ENCODE peak calls at places on chromosomes 4 and X, in four cellular contexts. J is GM12878, G is HepG2, R is K562. B is an unnamed sample.

GRCh38 chrX:139766545-139766983 is 58.6 kb upstream of the MCF2 start:
- DNase-seq in J (peak), G (no peak), R (no peak), B (no peak)

GRCh38 chr4:183129125-183129524 is 30.1 kb downstream of the WWC2 start:
- DNase-seq in J (no peak), G (no peak), R (no peak), B (no peak)

GRCh38 chr4:140861359-140862181 is 105.4 kb upstream of the TBC1D9 start:
- DNase-seq in J (peak), G (peak), R (peak), B (peak)

GRCh38 chr4:20528508-20528907 is 171.8 kb upstream of the PACRGL start:
- DNase-seq in J (no peak), G (no peak), R (no peak), B (no peak)

GRCh38 chr4:81421346-81422218 is 50.1 kb downstream of the RASGEF1B start:
- DNase-seq in J (peak), G (no peak), R (peak), B (no peak)

GRCh38 chr4:165351359-165352130 is 24.1 kb downstream of the MSMO1 start:
- DNase-seq in J (no peak), G (peak), R (no peak), B (no peak)

GRCh38 chrX:14697453-14697852 is 168.1 kb downstream of the GLRA2 start:
- DNase-seq in J (no peak), G (peak), R (peak), B (peak)

GRCh38 chrX:71107762-71108360 is 1.3 kb upstream of the CXorf65 start:
- DNase-seq in J (no peak), G (no peak), R (peak), B (no peak)

GRCh38 chrX:133005038-133005437 is 46.6 kb upstream of the HS6ST2 start:
- DNase-seq in J (no peak), G (peak), R (peak), B (no peak)

GRCh38 chr4:113747949-113748348 is 13.6 kb downstream of the CAMK2D start:
- DNase-seq in J (no peak), G (peak), R (no peak), B (no peak)

GRCh38 chr4:48275247-48275646 is 5.6 kb upstream of the TEC start:
- DNase-seq in J (peak), G (peak), R (peak), B (no peak)

GRCh38 chr4:4640692-4641091 is 98.8 kb upstream of the STX18 start:
- DNase-seq in J (no peak), G (peak), R (no peak), B (no peak)

GRCh38 chr4:1209821-1210220 is 37.4 kb upstream of the SPON2 start:
- DNase-seq in J (no peak), G (no peak), R (no peak), B (no peak)

GRCh38 chrX:154333837-154334271 is 38.3 kb downstream of the TKTL1 start:
- DNase-seq in J (peak), G (no peak), R (no peak), B (no peak)

GRCh38 chr4:28879178-28879577 is 1841.0 kb upstream of the PCDH7 start:
- DNase-seq in J (no peak), G (no peak), R (no peak), B (no peak)
- TF ChIP-seq HDAC6 in J (no peak), G (no peak), R (no peak), B (no peak)

DNA sequence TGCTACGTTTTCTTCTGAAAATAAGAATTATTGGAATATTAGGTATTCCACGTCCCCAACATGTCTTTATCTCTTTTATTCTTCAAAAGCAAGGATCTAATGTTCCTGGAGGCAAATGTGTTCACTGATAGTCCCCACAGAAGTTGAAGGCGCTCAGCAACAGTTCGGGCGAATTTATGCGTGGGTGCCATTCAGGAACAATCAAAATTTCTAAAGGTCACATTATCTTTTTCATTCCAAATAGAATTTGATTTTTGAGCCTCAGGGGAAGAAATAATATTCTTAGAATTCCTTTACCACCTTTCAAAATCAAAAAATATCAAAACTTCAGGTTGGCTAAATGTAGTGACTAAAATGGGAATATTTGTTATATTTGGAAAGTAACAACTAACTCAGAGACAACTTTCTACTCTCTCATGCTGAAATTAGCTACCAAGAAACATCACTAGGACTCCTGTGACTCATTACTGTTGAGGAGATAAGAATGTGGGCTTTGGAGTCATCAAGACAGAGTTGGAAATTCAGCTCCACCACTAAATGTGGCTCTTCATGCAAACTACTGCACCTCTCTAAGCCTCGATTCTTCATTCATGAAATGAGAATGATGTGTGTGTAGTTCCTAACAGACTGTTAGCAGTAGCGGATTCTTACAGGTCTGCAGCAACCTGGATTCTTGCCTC is 72.3 kb upstream of the KIT start:
- DNase-seq in J (no peak), G (no peak), R (peak), B (no peak)
- TF ChIP-seq HDAC6 in J (no peak), G (no peak), R (no peak), B (no peak)

GRCh38 chr4:155799794-155800123 is 40.9 kb downstream of the GUCY1B1 start:
- DNase-seq in J (no peak), G (no peak), R (no peak), B (no peak)

GRCh38 chr4:155800685-155801343 is 42.0 kb downstream of the GUCY1B1 start:
- DNase-seq in J (no peak), G (no peak), R (no peak), B (no peak)

GRCh38 chr4:155799106-155799793 is 40.4 kb downstream of the GUCY1B1 start:
- DNase-seq in J (no peak), G (no peak), R (no peak), B (no peak)

GRCh38 chr4:155794589-155794988 is 35.8 kb downstream of the GUCY1B1 start:
- DNase-seq in J (no peak), G (peak), R (no peak), B (no peak)

DNA sequence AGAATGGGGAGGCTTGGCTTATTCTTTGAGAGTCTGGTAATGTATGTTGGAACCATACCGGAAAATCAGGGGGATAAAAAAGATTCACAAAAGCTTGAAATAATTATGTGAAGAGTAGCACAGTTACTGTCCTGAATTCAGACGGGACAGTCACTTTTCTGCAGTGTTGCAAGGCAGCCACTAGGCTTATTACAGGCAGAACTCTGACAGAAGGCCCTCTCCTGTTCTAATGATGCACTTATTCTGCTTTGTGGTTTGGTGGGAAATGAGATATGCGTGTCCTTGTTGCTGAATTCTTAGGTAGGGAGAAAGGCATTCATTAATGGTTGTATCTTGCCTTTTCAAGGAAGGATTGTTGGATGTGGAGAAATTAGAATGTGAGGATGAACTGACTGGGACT is 37.2 kb downstream of the GUCY1B1 start:
- DNase-seq in J (no peak), G (peak), R (no peak), B (no peak)
- TF ChIP-seq HDAC6 in J (no peak), G (no peak), R (no peak), B (no peak)

GRCh38 chrX:134186362-134187121 is 50.4 kb upstream of the CCDC160 start:
- DNase-seq in J (peak), G (no peak), R (no peak), B (no peak)
- TF ChIP-seq HDAC6 in J (no peak), G (no peak), R (no peak), B (no peak)

DNA sequence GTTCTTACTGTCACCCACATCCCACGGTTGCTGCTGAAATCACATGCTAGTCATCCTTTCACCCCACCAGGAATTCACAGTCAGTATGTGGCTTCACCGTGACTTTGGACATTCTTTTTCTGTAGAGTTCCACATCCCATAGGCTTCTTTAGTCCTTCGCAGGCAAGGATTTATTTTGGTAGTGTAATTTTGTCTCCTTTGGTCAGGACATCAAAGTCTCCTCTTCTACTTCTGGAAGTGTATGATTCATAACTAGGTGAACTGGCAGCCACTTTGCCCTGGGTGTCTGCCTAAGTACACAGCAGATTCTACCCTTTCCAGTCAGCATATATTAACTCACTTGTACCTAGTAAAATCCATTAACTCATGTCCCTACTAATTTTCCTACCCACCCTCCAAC is 38.3 kb upstream of the MMAA start:
- DNase-seq in J (no peak), G (no peak), R (no peak), B (no peak)
- TF ChIP-seq HDAC6 in J (no peak), G (no peak), R (no peak), B (no peak)

DNA sequence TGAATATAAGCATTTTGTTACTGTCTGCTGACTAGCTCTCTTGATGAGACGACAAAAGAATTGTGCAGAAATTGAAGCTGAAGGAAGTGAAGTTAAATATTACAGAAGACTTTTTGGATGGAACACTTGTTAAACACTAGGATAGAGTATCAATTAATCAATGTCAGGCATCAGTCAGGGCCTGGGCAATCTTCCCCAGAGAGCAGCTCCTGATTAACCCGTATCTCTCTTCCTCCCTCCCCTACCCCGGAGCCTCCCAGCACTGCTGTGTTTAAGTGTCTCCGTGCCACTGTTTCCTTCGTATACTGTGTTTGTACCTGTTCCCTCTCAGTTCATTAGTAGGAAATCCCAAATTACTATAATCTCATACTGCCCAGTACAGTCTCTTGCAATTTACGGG is 765.6 kb upstream of the FTHL17 start:
- DNase-seq in J (no peak), G (no peak), R (peak), B (no peak)
- TF ChIP-seq HDAC6 in J (no peak), G (no peak), R (no peak), B (no peak)

DNA sequence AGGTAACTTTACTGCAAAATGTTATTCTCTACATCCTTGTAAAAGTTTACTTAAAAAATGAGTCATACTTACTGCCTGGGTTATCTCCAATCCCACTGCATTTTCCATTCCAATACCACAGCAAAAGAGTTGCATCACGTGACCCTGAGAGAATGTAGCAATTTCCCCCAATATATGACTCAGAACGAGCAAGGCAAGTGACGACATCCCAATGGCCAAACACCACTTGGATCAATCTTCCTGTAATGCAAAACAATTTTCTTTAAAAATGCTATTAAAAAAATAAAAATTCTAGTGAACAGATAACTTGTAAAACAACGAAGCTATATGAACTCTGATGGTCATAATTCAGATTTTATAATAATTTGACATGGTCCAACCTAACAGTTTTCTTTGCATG is 224.3 kb downstream of the DCLK2 start:
- DNase-seq in J (no peak), G (peak), R (peak), B (no peak)
- TF ChIP-seq HDAC6 in J (no peak), G (no peak), R (no peak), B (no peak)

DNA sequence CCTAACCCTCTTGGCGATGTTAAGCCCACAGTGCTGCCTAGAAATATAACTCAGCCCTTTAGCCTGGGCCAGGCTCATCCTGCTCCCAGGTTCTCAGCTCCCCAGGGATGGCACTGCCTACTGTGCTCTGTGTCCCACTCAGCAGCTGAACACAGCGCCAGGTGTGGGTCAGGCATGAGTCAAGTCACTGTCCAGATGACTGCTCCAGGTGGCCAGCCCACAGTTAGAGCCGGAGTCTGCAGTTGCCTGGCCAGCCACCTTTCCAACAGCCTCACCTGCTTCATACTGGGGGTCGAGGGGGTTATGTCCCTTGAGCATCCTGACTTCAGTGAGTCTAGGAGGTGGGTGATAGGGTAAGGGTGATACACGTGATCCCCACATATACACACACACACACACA is 48.4 kb downstream of the TBC1D14 start:
- DNase-seq in J (no peak), G (no peak), R (no peak), B (peak)
- TF ChIP-seq HDAC6 in J (no peak), G (no peak), R (no peak), B (no peak)

GRCh38 chrX:73822775-73823174 is 259.8 kb downstream of the CHIC1 start:
- DNase-seq in J (no peak), G (no peak), R (no peak), B (no peak)

GRCh38 chrX:73821921-73822559 is 259.0 kb downstream of the CHIC1 start:
- DNase-seq in J (no peak), G (no peak), R (no peak), B (no peak)

GRCh38 chrX:73818200-73819116 is 255.5 kb downstream of the CHIC1 start:
- DNase-seq in J (no peak), G (no peak), R (no peak), B (no peak)

GRCh38 chrX:73812256-73812655 is 249.3 kb downstream of the CHIC1 start:
- DNase-seq in J (no peak), G (no peak), R (no peak), B (no peak)

GRCh38 chrX:73817381-73818199 is 254.6 kb downstream of the CHIC1 start:
- DNase-seq in J (no peak), G (no peak), R (no peak), B (no peak)
- TF ChIP-seq HDAC6 in J (no peak), G (no peak), R (no peak), B (no peak)

B was measured in H1.